ENCODE peak calls at places on chromosome 2, in ten cellular contexts. C is GM12878, Q is neural progenitor cell, I is HepG2, K is H1, U is SK-N-SH, B is hepatocyte, M is endothelial cell of umbilical vein, A is IMR-90, D is OCI-LY7. O is an unnamed sample.

GRCh38 chr2:199738723-199739412 is 112.1 kb downstream of the FTCDNL1 start:
- DNase-seq in M (no peak), U (no peak), Q (no peak), I (peak; percentile 82), A (peak; percentile 70), C (no peak), B (peak; percentile 65), D (no peak), K (no peak), O (no peak)

GRCh38 chr2:239770240-239770639 is 254.9 kb downstream of the NDUFA10 start:
- DNase-seq in D (no peak), K (no peak), Q (no peak), I (no peak), B (peak; percentile 46), U (no peak), M (no peak), C (no peak), A (no peak), O (no peak)

GRCh38 chr2:201440182-201440581 is 11.1 kb downstream of the TRAK2 start:
- DNase-seq in M (no peak), D (no peak), C (no peak), Q (no peak), B (peak; percentile 47), U (peak; percentile 65), K (no peak), I (peak; percentile 77), A (no peak), O (no peak)

GRCh38 chr2:130185896-130186295 is 3.8 kb downstream of the MZT2B start:
- DNase-seq in Q (no peak), I (no peak), K (no peak), B (no peak), D (no peak), C (no peak), U (no peak), A (no peak), M (no peak), O (no peak)

GRCh38 chr2:179239194-179239593 is 25.4 kb downstream of the SESTD1 start:
- DNase-seq in U (no peak), C (no peak), Q (no peak), D (no peak), M (peak; percentile 39), I (peak; percentile 88), A (peak; percentile 28), K (no peak), B (peak; percentile 30), O (no peak)

GRCh38 chr2:112137516-112138142 is 556 bp upstream of the FBLN7 start:
- DNase-seq in A (peak; percentile 37), B (no peak), M (no peak), C (no peak), Q (no peak), I (peak; percentile 35), D (no peak), U (no peak), K (no peak), O (peak; percentile 93)

GRCh38 chr2:25131567-25132295 is 36.6 kb downstream of the POMC start:
- DNase-seq in C (no peak), I (no peak), A (no peak), D (no peak), M (no peak), K (no peak), B (peak; percentile 76), U (no peak), Q (peak; percentile 50), O (no peak)

GRCh38 chr2:101823347-101823791 is 125.9 kb downstream of the MAP4K4 start:
- DNase-seq in C (no peak), K (no peak), I (peak; percentile 71), A (peak; percentile 82), U (no peak), B (peak; percentile 75), D (peak; percentile 53), Q (peak; percentile 80), M (peak; percentile 79), O (no peak)

GRCh38 chr2:95347681-95348608 is 50.8 kb downstream of the KCNIP3 start:
- DNase-seq in D (no peak), I (no peak), A (no peak), M (no peak), U (no peak), B (no peak), K (no peak), C (no peak), Q (no peak), O (peak; percentile 83)

GRCh38 chr2:130372833-130373807 is 17.3 kb downstream of the PTPN18 start:
- DNase-seq in Q (no peak), D (peak; percentile 41), I (no peak), C (no peak), U (no peak), M (no peak), K (no peak), A (no peak), B (no peak), O (peak; percentile 78)

GRCh38 chr2:106562826-106563594 is 75.8 kb downstream of the CD8B2 start:
- DNase-seq in I (no peak), B (peak; percentile 27), C (no peak), U (peak; percentile 69), Q (peak; percentile 32), K (no peak), M (no peak), D (no peak), A (no peak), O (no peak)

GRCh38 chr2:162244559-162245031 is 1.4 kb upstream of the FAP start:
- DNase-seq in D (no peak), U (no peak), A (peak; percentile 93), I (no peak), M (peak; percentile 91), Q (no peak), B (peak; percentile 64), C (no peak), K (no peak), O (peak; percentile 89)

GRCh38 chr2:57497489-57498096 is 549.0 kb upstream of the VRK2 start:
- DNase-seq in K (no peak), C (peak; percentile 4), D (peak; percentile 45), I (peak; percentile 50), A (peak; percentile 32), U (peak; percentile 35), M (peak; percentile 61), B (peak; percentile 82), Q (peak; percentile 74), O (peak; percentile 79)

GRCh38 chr2:234240917-234241316 is 190.4 kb downstream of the SPP2 start:
- DNase-seq in D (no peak), I (no peak), C (no peak), A (peak; percentile 90), B (no peak), Q (no peak), K (no peak), M (peak; percentile 9), U (no peak), O (peak; percentile 62)

DNA sequence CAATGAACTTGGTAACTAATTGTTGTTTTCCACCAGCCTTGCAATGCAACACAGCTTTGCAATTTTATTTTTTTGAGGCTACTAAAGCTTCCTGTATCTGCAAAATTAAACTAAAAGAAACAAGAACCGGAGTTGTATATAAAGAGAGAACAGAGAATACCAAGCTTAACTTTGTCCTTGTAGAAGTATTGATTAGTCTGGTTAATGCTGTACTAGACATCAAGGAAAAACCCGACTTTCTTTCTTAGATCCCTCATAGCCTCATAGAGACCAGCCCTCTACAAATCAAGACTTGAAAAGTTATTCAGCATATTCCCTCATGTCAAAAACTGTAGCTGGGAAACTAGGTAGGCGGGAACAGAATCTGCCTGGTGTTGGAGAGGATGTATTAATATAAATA is 1.7 kb upstream of the ASAP2 start:
- DNase-seq in A (no peak), M (no peak), U (no peak), D (no peak), C (no peak), I (peak; percentile 41), Q (no peak), B (no peak), K (no peak), O (no peak)
- H2AFZ ChIP-seq in A (no peak overlapping the region), M (no peak overlapping the region), U (no peak overlapping the region), D (no peak overlapping the region), C (no peak overlapping the region), I (no peak overlapping the region), Q (no peak overlapping the region), B (no peak overlapping the region), K (no peak overlapping the region), O (no peak overlapping the region)

GRCh38 chr2:85607268-85608215 is 4.3 kb downstream of the C2orf68 start:
- DNase-seq in K (no peak), D (no peak), U (no peak), C (no peak), I (peak; percentile 37), Q (no peak), M (peak; percentile 39), B (no peak), A (no peak), O (peak; percentile 57)

GRCh38 chr2:85611217-85611704 is 605 bp downstream of the C2orf68 start:
- DNase-seq in C (no peak), M (peak; percentile 31), K (no peak), Q (no peak), B (no peak), D (no peak), A (no peak), I (no peak), U (peak; percentile 31), O (peak; percentile 65)

GRCh38 chr2:85613717-85614515 is 2.0 kb upstream of the C2orf68 start:
- DNase-seq in A (no peak), D (no peak), M (no peak), Q (no peak), B (no peak), I (no peak), U (no peak), C (no peak), K (no peak), O (no peak)

GRCh38 chr2:85615413-85615728 is 615 bp upstream of the USP39 start:
- DNase-seq in U (no peak), Q (no peak), M (no peak), B (no peak), D (no peak), K (no peak), I (no peak), C (no peak), A (no peak), O (no peak)

GRCh38 chr2:85611705-85612587 is at the start of gene C2orf68:
- DNase-seq in Q (peak; percentile 94), D (peak; percentile 93), K (peak; percentile 70), M (peak; percentile 79), B (peak; percentile 94), I (peak; percentile 86), A (peak; percentile 79), U (peak; percentile 98), C (peak; percentile 53), O (peak; percentile 98)
- H3K4me1 ChIP-seq in Q (peaks cover 2% of the 10 kb centered on the region), D (peaks cover 25% of the 10 kb centered on the region), K (peaks cover under 1% of the 10 kb centered on the region), M (peaks cover 14% of the 10 kb centered on the region), B (peaks cover 9% of the 10 kb centered on the region), I (peaks cover 69% of the 10 kb centered on the region), A (no peaks in the 10 kb centered on the region), U (no peaks in the 10 kb centered on the region), C (no peaks in the 10 kb centered on the region), O (peaks cover 15% of the 10 kb centered on the region)

GRCh38 chr2:127701651-127702394 is 526 bp downstream of the SFT2D3 start:
- DNase-seq in A (peak; percentile 66), B (peak; percentile 91), K (peak; percentile 38), C (peak; percentile 36), D (peak; percentile 91), M (peak; percentile 80), U (peak; percentile 87), I (peak; percentile 71), Q (peak; percentile 89), O (peak; percentile 98)
- H2AFZ ChIP-seq in A (peak overlapping the region; percentile 99), B (peak overlapping the region; percentile 21), K (no peak overlapping the region), C (peak overlapping the region; percentile 73), D (no peak overlapping the region), M (peak overlapping the region; percentile 97), U (peak overlapping the region; percentile 82), I (no peak overlapping the region), Q (peak overlapping the region; percentile 59), O (peak overlapping the region; percentile 96)

DNA sequence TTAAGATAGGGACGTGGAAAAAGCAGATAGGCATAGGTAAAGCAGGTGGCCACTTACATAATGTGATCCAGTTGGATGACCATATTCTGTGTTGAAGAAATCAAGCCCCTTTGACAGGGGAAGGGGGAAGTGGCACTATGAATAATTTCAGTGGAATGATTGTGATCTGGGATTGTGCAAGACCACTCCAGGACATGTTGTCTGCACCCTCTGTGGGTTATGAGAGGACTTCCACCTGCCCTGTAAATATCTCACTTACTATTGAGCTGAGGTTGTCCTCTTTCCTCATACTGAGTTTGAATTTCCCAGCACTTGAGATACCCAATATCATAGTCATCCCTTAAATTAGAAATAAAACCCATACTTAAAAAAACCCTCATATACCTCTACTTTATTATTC is 220.7 kb downstream of the IRS1 start:
- DNase-seq in K (no peak), B (no peak), Q (no peak), D (no peak), M (no peak), A (peak; percentile 30), C (no peak), I (peak; percentile 51), U (no peak), O (no peak)
- H3K4me1 ChIP-seq in K (no peaks in the 10 kb centered on the region), B (peaks cover 15% of the 10 kb centered on the region), Q (no peaks in the 10 kb centered on the region), D (no peaks in the 10 kb centered on the region), M (peaks cover 5% of the 10 kb centered on the region), A (peaks cover 22% of the 10 kb centered on the region), C (no peaks in the 10 kb centered on the region), I (peaks cover 56% of the 10 kb centered on the region), U (peaks cover 17% of the 10 kb centered on the region), O (peaks cover 26% of the 10 kb centered on the region)

O was measured in osteoblast.